ENCODE peak calls at places on chromosome 9, in eight cellular contexts. R is prostate gland, Q is endothelial cell of umbilical vein, M is suprapubic skin, E is transverse colon, H is spleen, P is SK-N-SH, A is breast epithelium. U is an unnamed sample. For H3K9me3, the result is how much of the 10 kb centered on the place peaks cover.

GRCh38 chr9:108469654-108470053 is 386.1 kb downstream of the ACTL7B start:
- DNase-seq in R (no peak), Q (peak), M (no peak), E (no peak), H (no peak), P (no peak), A (no peak), U (no peak)

GRCh38 chr9:84697494-84698114 is 28.1 kb downstream of the NTRK2 start:
- DNase-seq in R (peak), Q (peak), M (peak), E (peak), H (peak), P (peak), A (peak), U (peak)

GRCh38 chr9:83220737-83221136 is 157.8 kb upstream of the RASEF start:
- DNase-seq in R (no peak), Q (peak), M (no peak), E (no peak), H (no peak), P (no peak), A (no peak), U (no peak)

GRCh38 chr9:84145780-84146179 is 165.2 kb downstream of the RMI1 start:
- DNase-seq in R (no peak), Q (peak), M (no peak), E (no peak), H (no peak), P (no peak), A (no peak), U (no peak)

GRCh38 chr9:129160712-129161533 is 17.1 kb downstream of the IER5L start:
- DNase-seq in R (no peak), Q (no peak), M (no peak), E (no peak), H (no peak), P (no peak), A (no peak), U (no peak)

GRCh38 chr9:108386859-108387384 is 468.9 kb downstream of the ACTL7B start:
- DNase-seq in R (no peak), Q (no peak), M (no peak), E (no peak), H (no peak), P (no peak), A (no peak), U (no peak)

GRCh38 chr9:109903515-109904138 is 123.6 kb downstream of the PALM2AKAP2 start:
- DNase-seq in R (peak), Q (peak), M (no peak), E (peak), H (no peak), P (peak), A (no peak), U (peak)

GRCh38 chr9:107243757-107244156 is 39.3 kb upstream of the RAD23B start:
- DNase-seq in R (peak), Q (no peak), M (no peak), E (peak), H (no peak), P (no peak), A (no peak), U (no peak)

GRCh38 chr9:107732781-107733529 is 243.4 kb upstream of the KLF4 start:
- DNase-seq in R (peak), Q (peak), M (peak), E (no peak), H (no peak), P (no peak), A (no peak), U (no peak)

GRCh38 chr9:18658764-18659705 is 185.1 kb downstream of the ADAMTSL1 start:
- DNase-seq in R (no peak), Q (peak), M (no peak), E (no peak), H (no peak), P (no peak), A (no peak), U (no peak)

GRCh38 chr9:69200071-69200470 is 26.0 kb downstream of the TJP2 start:
- DNase-seq in R (no peak), Q (no peak), M (no peak), E (no peak), H (no peak), P (no peak), A (no peak), U (no peak)

GRCh38 chr9:123769723-123770122 is 160.2 kb downstream of the DENND1A start:
- DNase-seq in R (no peak), Q (no peak), M (no peak), E (no peak), H (no peak), P (no peak), A (no peak), U (no peak)

GRCh38 chr9:109149722-109150121 is 17.3 kb downstream of the FRRS1L start:
- DNase-seq in R (no peak), Q (no peak), M (no peak), E (no peak), H (no peak), P (no peak), A (no peak), U (no peak)

GRCh38 chr9:81600631-81601030 is 88.7 kb downstream of the TLE1 start:
- DNase-seq in R (no peak), Q (no peak), M (no peak), E (no peak), H (no peak), P (no peak), A (no peak), U (no peak)

GRCh38 chr9:76562511-76562911 is 103.5 kb downstream of the GCNT1 start:
- DNase-seq in R (no peak), Q (peak), M (no peak), E (no peak), H (no peak), P (no peak), A (no peak), U (no peak)

GRCh38 chr9:71647094-71647591 is 121.2 kb downstream of the CEMIP2 start:
- DNase-seq in R (peak), Q (peak), M (peak), E (peak), H (peak), P (no peak), A (no peak), U (no peak)

GRCh38 chr9:121645003-121645402 is 6.4 kb upstream of the DAB2IP start:
- DNase-seq in R (no peak), Q (no peak), M (no peak), E (no peak), H (peak), P (peak), A (no peak), U (no peak)

GRCh38 chr9:123637940-123638634 is 282.1 kb downstream of the CRB2 start:
- DNase-seq in R (no peak), Q (peak), M (no peak), E (peak), H (no peak), P (no peak), A (no peak), U (no peak)

GRCh38 chr9:111601237-111602018 is 2.0 kb upstream of the PTGR1 start:
- DNase-seq in R (no peak), Q (peak), M (no peak), E (no peak), H (no peak), P (no peak), A (no peak), U (no peak)

GRCh38 chr9:96567203-96567700 is 52.4 kb downstream of the CDC14B start:
- DNase-seq in R (no peak), Q (peak), M (peak), E (no peak), H (peak), P (peak), A (no peak), U (no peak)

GRCh38 chr9:131727184-131727785 is 12.6 kb downstream of the RAPGEF1 start:
- DNase-seq in R (no peak), Q (peak), M (no peak), E (no peak), H (peak), P (no peak), A (no peak), U (no peak)

GRCh38 chr9:121839726-121840500 is 188.5 kb downstream of the DAB2IP start:
- DNase-seq in R (no peak), Q (no peak), M (no peak), E (no peak), H (peak), P (no peak), A (peak), U (no peak)

GRCh38 chr9:88746029-88746743 is 211.2 kb downstream of the NXNL2 start:
- DNase-seq in R (no peak), Q (no peak), M (no peak), E (peak), H (peak), P (no peak), A (no peak), U (no peak)

GRCh38 chr9:17401858-17402257 is 177.0 kb upstream of the SH3GL2 start:
- DNase-seq in R (no peak), Q (peak), M (no peak), E (no peak), H (no peak), P (no peak), A (no peak), U (no peak)

GRCh38 chr9:111752455-111752854 is 42.3 kb downstream of the SHOC1 start:
- DNase-seq in R (no peak), Q (no peak), M (no peak), E (no peak), H (no peak), P (no peak), A (no peak), U (no peak)

GRCh38 chr9:14383296-14383695 is 69.4 kb upstream of the NFIB start:
- DNase-seq in R (no peak), Q (peak), M (no peak), E (no peak), H (no peak), P (no peak), A (no peak), U (no peak)

GRCh38 chr9:69213647-69214046 is 39.6 kb downstream of the TJP2 start:
- DNase-seq in R (no peak), Q (no peak), M (no peak), E (no peak), H (no peak), P (no peak), A (no peak), U (no peak)

GRCh38 chr9:93965830-93966577 is 10.8 kb upstream of the BARX1 start:
- DNase-seq in R (no peak), Q (no peak), M (no peak), E (no peak), H (no peak), P (no peak), A (no peak), U (no peak)

GRCh38 chr9:69674741-69675438 is 2.7 kb upstream of the APBA1 start:
- DNase-seq in R (no peak), Q (peak), M (no peak), E (no peak), H (no peak), P (no peak), A (no peak), U (no peak)

GRCh38 chr9:125924351-125924750 is 177.2 kb downstream of the PBX3 start:
- DNase-seq in R (no peak), Q (no peak), M (no peak), E (no peak), H (no peak), P (no peak), A (no peak), U (no peak)

GRCh38 chr9:112033237-112034215 is 136.9 kb downstream of the UGCG start:
- DNase-seq in R (no peak), Q (no peak), M (no peak), E (no peak), H (no peak), P (no peak), A (no peak), U (no peak)

GRCh38 chr9:21779397-21779796 is 23.0 kb upstream of the MTAP start:
- DNase-seq in R (no peak), Q (no peak), M (no peak), E (no peak), H (no peak), P (no peak), A (no peak), U (no peak)

GRCh38 chr9:136129176-136129575 is 10.5 kb upstream of the TMEM250 start:
- DNase-seq in R (no peak), Q (no peak), M (no peak), E (no peak), H (no peak), P (no peak), A (no peak), U (no peak)

GRCh38 chr9:99336531-99336930 is 114.4 kb downstream of the SEC61B start:
- DNase-seq in R (no peak), Q (no peak), M (no peak), E (no peak), H (no peak), P (no peak), A (no peak), U (no peak)

GRCh38 chr9:18906656-18907395 is 126.2 kb downstream of the SAXO1 start:
- DNase-seq in R (no peak), Q (no peak), M (no peak), E (no peak), H (no peak), P (no peak), A (no peak), U (no peak)

GRCh38 chr9:99023229-99023628 is 79.5 kb downstream of the COL15A1 start:
- DNase-seq in R (no peak), Q (no peak), M (no peak), E (no peak), H (no peak), P (no peak), A (no peak), U (no peak)

GRCh38 chr9:74773886-74774479 is 113.7 kb downstream of the TRPM6 start:
- DNase-seq in R (peak), Q (peak), M (peak), E (peak), H (peak), P (peak), A (peak), U (peak)

GRCh38 chr9:92342825-92343488 is 17.2 kb downstream of the CENPP start:
- DNase-seq in R (no peak), Q (peak), M (no peak), E (no peak), H (no peak), P (no peak), A (no peak), U (no peak)

GRCh38 chr9:72577212-72577753 is 55.9 kb downstream of the TMC1 start:
- DNase-seq in R (peak), Q (peak), M (no peak), E (no peak), H (no peak), P (no peak), A (no peak), U (no peak)

GRCh38 chr9:32161209-32161608 is 223.2 kb upstream of the ACO1 start:
- DNase-seq in R (no peak), Q (no peak), M (no peak), E (no peak), H (no peak), P (no peak), A (no peak), U (no peak)
- H3K27ac ChIP-seq in R (no peak), Q (no peak), M (no peak), E (no peak), H (no peak), P (no peak), A (no peak), U (no peak)

GRCh38 chr9:137984005-137984404 is 106.4 kb downstream of the CACNA1B start:
- DNase-seq in R (no peak), Q (no peak), M (no peak), E (no peak), H (peak), P (no peak), A (no peak), U (no peak)

GRCh38 chr9:137985637-137986071 is 108.1 kb downstream of the CACNA1B start:
- DNase-seq in R (no peak), Q (no peak), M (no peak), E (no peak), H (peak), P (no peak), A (no peak), U (no peak)

GRCh38 chr9:137982132-137982666 is 104.6 kb downstream of the CACNA1B start:
- DNase-seq in R (no peak), Q (no peak), M (no peak), E (no peak), H (no peak), P (no peak), A (no peak), U (no peak)

GRCh38 chr9:137986268-137987099 is 108.9 kb downstream of the CACNA1B start:
- DNase-seq in R (no peak), Q (no peak), M (peak), E (no peak), H (peak), P (no peak), A (no peak), U (no peak)

DNA sequence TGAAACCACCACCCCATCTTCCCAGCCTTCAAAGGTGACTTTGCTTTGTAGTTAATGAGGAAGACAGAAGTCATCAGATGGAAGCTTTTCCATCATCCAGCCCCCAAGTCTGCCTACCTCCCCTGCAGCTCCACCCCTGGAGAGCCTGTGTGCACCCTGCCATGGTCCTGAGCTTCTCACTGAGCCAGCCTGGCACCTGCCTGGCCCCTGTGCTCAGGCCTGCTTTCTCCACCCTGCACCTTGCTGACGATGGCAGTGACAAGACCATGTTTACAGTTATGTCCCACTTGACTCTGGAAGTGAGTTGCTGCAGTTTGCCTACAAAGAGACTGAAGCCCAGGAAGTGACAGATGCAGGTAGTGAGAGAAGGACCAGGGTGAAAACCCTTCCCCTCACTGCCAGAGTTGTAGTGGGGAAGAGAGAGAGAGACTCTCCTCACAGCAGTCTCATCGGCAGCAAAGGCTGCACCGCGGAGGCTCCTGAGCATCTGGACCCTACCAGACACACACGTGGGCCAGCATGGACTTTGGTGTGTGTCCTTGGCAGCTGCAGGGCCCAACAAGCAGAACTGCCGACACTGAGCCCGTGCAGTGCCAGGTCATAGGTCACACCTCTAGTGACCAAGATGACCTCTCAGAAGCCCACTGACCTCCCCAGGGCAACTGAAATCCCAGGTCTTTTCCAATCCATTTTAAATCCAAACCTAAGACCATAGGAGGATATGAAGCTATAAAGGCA is 107.1 kb downstream of the CACNA1B start:
- DNase-seq in R (no peak), Q (no peak), M (no peak), E (no peak), H (peak), P (no peak), A (no peak), U (no peak)
- H3K9me3 ChIP-seq in R (under half), Q (under half), M (under half), E (under half), H (under half), P (under half), A (under half), U (under half)

DNA sequence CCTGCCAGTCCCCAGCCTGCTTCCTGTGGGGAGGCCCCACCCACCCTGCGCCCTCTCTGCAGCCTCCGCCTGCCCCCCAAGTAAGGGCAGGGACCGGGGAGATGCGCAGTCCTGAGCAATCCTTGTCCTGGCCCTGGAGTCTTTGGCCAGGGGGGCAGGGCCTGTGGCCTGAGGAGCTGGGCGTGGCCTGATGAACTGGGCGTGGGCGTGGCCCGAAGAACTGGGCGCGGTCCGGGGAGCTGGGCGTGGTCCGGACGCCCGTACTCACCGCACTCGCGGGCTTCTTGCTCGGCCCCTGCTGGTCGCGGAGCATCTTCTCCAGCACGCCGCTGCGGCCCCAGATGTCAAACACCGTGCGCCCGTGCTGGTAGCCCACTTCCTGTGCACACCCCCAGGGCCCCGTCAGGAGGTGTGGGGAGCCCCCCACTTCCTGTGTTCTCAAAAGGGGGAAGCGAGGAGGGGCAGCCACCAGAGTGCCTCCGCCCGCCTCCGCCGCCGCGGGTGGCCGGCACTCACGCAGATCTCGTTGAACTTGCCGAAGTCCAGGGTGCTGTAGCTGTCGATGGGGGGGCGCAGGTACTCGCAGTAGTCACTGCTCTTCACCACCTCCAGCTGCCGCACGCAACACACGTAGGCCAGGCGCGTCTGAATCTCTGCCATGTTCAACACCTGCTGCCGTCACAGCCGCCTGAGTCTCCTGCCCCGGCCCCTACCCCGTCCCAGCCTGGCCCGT is 2.7 kb upstream of the NSMF start:
- DNase-seq in R (no peak), Q (peak), M (peak), E (peak), H (peak), P (no peak), A (no peak), U (no peak)
- TF ChIP-seq POLR2AphosphoS5 in R (no peak), Q (no peak), M (no peak), E (no peak), H (peak), P (no peak), A (no peak), U (no peak)

GRCh38 chr9:2701070-2701469 is 16.2 kb upstream of the KCNV2 start:
- DNase-seq in R (no peak), Q (no peak), M (no peak), E (no peak), H (no peak), P (no peak), A (no peak), U (no peak)
- H3K27ac ChIP-seq in R (no peak), Q (no peak), M (no peak), E (no peak), H (no peak), P (no peak), A (no peak), U (no peak)

GRCh38 chr9:40913096-40913719 is 215.3 kb downstream of the FOXD4L6 start:
- DNase-seq in R (no peak), Q (no peak), M (no peak), E (no peak), H (no peak), P (no peak), A (no peak), U (no peak)

GRCh38 chr9:40911647-40912046 is 216.8 kb downstream of the FOXD4L6 start:
- DNase-seq in R (no peak), Q (no peak), M (no peak), E (no peak), H (no peak), P (no peak), A (no peak), U (no peak)

GRCh38 chr9:40909821-40910220 is 218.7 kb downstream of the FOXD4L6 start:
- DNase-seq in R (no peak), Q (no peak), M (no peak), E (no peak), H (no peak), P (no peak), A (no peak), U (no peak)

GRCh38 chr9:40907657-40908624 is 220.5 kb downstream of the FOXD4L6 start:
- DNase-seq in R (no peak), Q (no peak), M (no peak), E (no peak), H (no peak), P (no peak), A (no peak), U (no peak)
- H3K9me3 ChIP-seq in R (under half), Q (under half), M (half or more), E (half or more), H (half or more), P (under half), A (half or more), U (under half)

GRCh38 chr9:33263936-33264472 is 504 bp downstream of the BAG1 start:
- DNase-seq in R (peak), Q (no peak), M (peak), E (peak), H (peak), P (peak), A (peak), U (no peak)
- TF ChIP-seq POLR2AphosphoS5 in R (peak), Q (no peak), M (no peak), E (no peak), H (no peak), P (no peak), A (no peak), U (no peak)

GRCh38 chr9:7266911-7267555 is 509.3 kb downstream of the KDM4C start:
- DNase-seq in R (peak), Q (no peak), M (no peak), E (peak), H (no peak), P (no peak), A (no peak), U (no peak)
- H3K27ac ChIP-seq in R (no peak), Q (no peak), M (no peak), E (peak), H (no peak), P (peak), A (no peak), U (no peak)